ENCODE peak calls at places on chromosomes 1 and 21, in ten cellular contexts. L is HFF-Myc, O is foreskin fibroblast, T is cardiac fibroblast, X is dorsolateral prefrontal cortex, H is BJ, F is DND-41, W is lower leg skin, I is right lobe of liver, K is AG04450. A is an unnamed sample.

GRCh38 chr1:187876775-187877174 is 1048.0 kb downstream of the PLA2G4A start:
- DNase-seq in L (no peak), O (no peak), T (no peak), X (no peak), H (no peak), F (no peak), W (no peak), I (no peak), K (no peak), A (no peak)

GRCh38 chr1:198491028-198491427 is 49.5 kb downstream of the ATP6V1G3 start:
- DNase-seq in L (no peak), O (no peak), T (no peak), X (no peak), H (no peak), F (no peak), W (no peak), I (no peak), K (no peak), A (no peak)

GRCh38 chr1:190159146-190159545 is 318.5 kb downstream of the BRINP3 start:
- DNase-seq in L (no peak), O (no peak), T (no peak), X (no peak), H (no peak), F (no peak), W (no peak), I (no peak), K (no peak), A (no peak)

GRCh38 chr1:233689748-233690254 is 75.9 kb downstream of the KCNK1 start:
- DNase-seq in L (no peak), O (no peak), T (no peak), X (no peak), H (no peak), F (no peak), W (no peak), I (no peak), K (no peak), A (no peak)

GRCh38 chr1:199404191-199404590 is 623.3 kb upstream of the NR5A2 start:
- DNase-seq in L (peak; percentile 10), O (peak; percentile 33), T (peak; percentile 3), X (no peak), H (no peak), F (no peak), W (no peak), I (no peak), K (peak; percentile 7), A (no peak)

GRCh38 chr1:7149080-7149838 is 364.0 kb downstream of the CAMTA1 start:
- DNase-seq in L (no peak), O (no peak), T (peak; percentile 11), X (peak; percentile 41), H (no peak), F (no peak), W (no peak), I (peak; percentile 85), K (no peak), A (peak; percentile 87)

GRCh38 chr21:28454978-28455600 is 537.6 kb downstream of the LTN1 start:
- DNase-seq in L (no peak), O (peak; percentile 48), T (no peak), X (no peak), H (no peak), F (no peak), W (no peak), I (no peak), K (no peak), A (no peak)

GRCh38 chr1:169047074-169047473 is 59.4 kb upstream of the ATP1B1 start:
- DNase-seq in L (no peak), O (no peak), T (no peak), X (no peak), H (no peak), F (no peak), W (no peak), I (no peak), K (no peak), A (no peak)

GRCh38 chr1:61914823-61915482 is 172.7 kb downstream of the PATJ start:
- DNase-seq in L (no peak), O (no peak), T (no peak), X (no peak), H (no peak), F (no peak), W (no peak), I (no peak), K (no peak), A (no peak)

GRCh38 chr1:7517611-7518330 is 253.3 kb upstream of the VAMP3 start:
- DNase-seq in L (no peak), O (no peak), T (no peak), X (no peak), H (no peak), F (no peak), W (no peak), I (no peak), K (no peak), A (no peak)

GRCh38 chr21:40130476-40130875 is 263.2 kb downstream of the PCP4 start:
- DNase-seq in L (no peak), O (no peak), T (no peak), X (no peak), H (no peak), F (no peak), W (no peak), I (no peak), K (no peak), A (no peak)

GRCh38 chr21:22096314-22096713 is 1098.1 kb downstream of the NCAM2 start:
- DNase-seq in L (no peak), O (no peak), T (no peak), X (no peak), H (no peak), F (no peak), W (no peak), I (no peak), K (no peak), A (no peak)

GRCh38 chr1:185352067-185352466 is 35.0 kb upstream of the IVNS1ABP start:
- DNase-seq in L (no peak), O (no peak), T (peak; percentile 36), X (no peak), H (no peak), F (no peak), W (no peak), I (no peak), K (no peak), A (no peak)

GRCh38 chr21:26591543-26591942 is 18.5 kb upstream of the CYYR1 start:
- DNase-seq in L (no peak), O (no peak), T (no peak), X (no peak), H (no peak), F (no peak), W (no peak), I (no peak), K (no peak), A (no peak)

GRCh38 chr1:85398391-85399064 is 66.4 kb downstream of the DDAH1 start:
- DNase-seq in L (no peak), O (peak; percentile 41), T (peak; percentile 80), X (no peak), H (no peak), F (no peak), W (no peak), I (no peak), K (no peak), A (no peak)

GRCh38 chr1:92583821-92584760 is 97.4 kb upstream of the GFI1 start:
- DNase-seq in L (no peak), O (peak; percentile 42), T (peak; percentile 59), X (no peak), H (no peak), F (no peak), W (no peak), I (no peak), K (peak; percentile 11), A (no peak)
- TF ChIP-seq CTCF in L (no peak), O (no peak), T (no peak), X (no peak), H (no peak), F (peak; percentile 55), W (no peak), I (no peak), K (peak; percentile 7), A (no peak)

GRCh38 chr1:19704247-19705113 is 39.8 kb downstream of the HTR6 start:
- DNase-seq in L (peak; percentile 37), O (peak; percentile 70), T (peak; percentile 84), X (peak; percentile 81), H (peak; percentile 4), F (peak; percentile 49), W (peak; percentile 43), I (peak; percentile 74), K (peak; percentile 33), A (peak; percentile 79)

GRCh38 chr1:19706136-19706535 is 41.5 kb downstream of the HTR6 start:
- DNase-seq in L (no peak), O (no peak), T (no peak), X (no peak), H (no peak), F (no peak), W (no peak), I (no peak), K (no peak), A (no peak)

GRCh38 chr1:19700046-19700777 is 35.5 kb downstream of the HTR6 start:
- DNase-seq in L (no peak), O (no peak), T (no peak), X (no peak), H (no peak), F (no peak), W (no peak), I (no peak), K (no peak), A (no peak)

GRCh38 chr1:19705464-19705863 is 40.8 kb downstream of the HTR6 start:
- DNase-seq in L (no peak), O (no peak), T (no peak), X (no peak), H (no peak), F (no peak), W (no peak), I (no peak), K (no peak), A (no peak)

GRCh38 chr1:19703280-19703679 is 38.6 kb downstream of the HTR6 start:
- DNase-seq in L (no peak), O (no peak), T (no peak), X (no peak), H (no peak), F (no peak), W (no peak), I (no peak), K (no peak), A (no peak)
- H3K4me3 ChIP-seq in L (no peak overlapping the region), O (no peak overlapping the region), T (no peak overlapping the region), X (no peak overlapping the region), H (no peak overlapping the region), F (no peak overlapping the region), W (no peak overlapping the region), I (no peak overlapping the region), K (no peak overlapping the region), A (no peak overlapping the region)

GRCh38 chr1:75614455-75615379 is 3.8 kb upstream of the SLC44A5 start:
- DNase-seq in L (no peak), O (no peak), T (peak; percentile 19), X (peak; percentile 23), H (no peak), F (peak; percentile 62), W (no peak), I (no peak), K (no peak), A (peak; percentile 65)
- TF ChIP-seq CTCF in L (peak; percentile 38), O (peak; percentile 14), T (peak; percentile 46), X (no peak), H (peak; percentile 55), F (peak; percentile 64), W (no peak), I (peak; percentile 9), K (peak; percentile 46), A (peak; percentile 34)

DNA sequence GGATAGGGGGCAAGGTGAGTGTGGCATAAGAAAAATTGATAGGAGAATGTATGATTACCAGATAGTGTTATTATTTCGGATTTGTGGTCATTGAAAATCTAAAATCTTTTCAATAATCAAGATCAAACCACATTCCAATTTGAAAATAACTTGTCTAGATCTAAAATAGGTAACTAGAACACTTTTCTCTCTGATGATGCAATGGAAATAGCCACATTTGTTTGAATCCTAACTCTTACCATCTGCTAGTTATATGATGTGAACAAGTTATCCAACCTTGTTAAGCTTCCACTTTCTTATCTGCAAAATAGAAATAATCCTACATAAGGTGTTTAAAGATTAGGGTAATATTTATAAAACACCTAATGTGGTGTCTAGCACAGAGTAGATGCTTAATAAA is 3.8 kb downstream of the BTF3L4 start:
- DNase-seq in L (no peak), O (no peak), T (no peak), X (no peak), H (no peak), F (no peak), W (no peak), I (no peak), K (no peak), A (no peak)
- H3K4me3 ChIP-seq in L (no peak overlapping the region), O (no peak overlapping the region), T (no peak overlapping the region), X (no peak overlapping the region), H (no peak overlapping the region), F (no peak overlapping the region), W (no peak overlapping the region), I (no peak overlapping the region), K (no peak overlapping the region), A (no peak overlapping the region)

A was measured in upper lobe of right lung.